ENCODE peak calls at places on chromosome 12, in ten cellular contexts. U, M, Q, V, T, E, D, C, O and F are unnamed samples.
A peak's percentile ranks its signal among the peaks of the same experiment; 100 is the strongest.

GRCh38 chr12:108833355-108833733 is 24.0 kb downstream of the SSH1 start:
- DNase-seq in U (no peak), M (no peak), Q (no peak), V (peak; percentile 90), T (no peak), E (no peak), D (peak; percentile 93), C (no peak), O (peak; percentile 35), F (no peak)

GRCh38 chr12:59007620-59008019 is 87.3 kb upstream of the LRIG3 start:
- DNase-seq in U (no peak), M (no peak), Q (no peak), V (peak; percentile 48), T (no peak), E (no peak), D (no peak), C (no peak), O (no peak), F (no peak)

GRCh38 chr12:39441963-39442894 is 691 bp downstream of the KIF21A start:
- DNase-seq in U (peak; percentile 56), M (peak; percentile 62), Q (peak; percentile 37), V (no peak), T (peak; percentile 63), E (no peak), D (peak; percentile 72), C (peak; percentile 48), O (no peak), F (no peak)

GRCh38 chr12:132103542-132104308 is 40.4 kb downstream of the DDX51 start:
- DNase-seq in U (no peak), M (no peak), Q (no peak), V (no peak), T (peak; percentile 25), E (no peak), D (no peak), C (no peak), O (no peak), F (no peak)

GRCh38 chr12:107362960-107363359 is 269.6 kb upstream of the CRY1 start:
- DNase-seq in U (no peak), M (no peak), Q (no peak), V (no peak), T (peak; percentile 39), E (no peak), D (no peak), C (no peak), O (no peak), F (no peak)

GRCh38 chr12:112906712-112907414 is at the start of gene OAS1:
- DNase-seq in U (no peak), M (peak; percentile 78), Q (peak; percentile 19), V (peak; percentile 22), T (peak; percentile 7), E (no peak), D (no peak), C (peak; percentile 29), O (peak; percentile 24), F (no peak)

GRCh38 chr12:110726708-110727369 is 15.9 kb downstream of the PPP1CC start:
- DNase-seq in U (no peak), M (no peak), Q (no peak), V (no peak), T (no peak), E (no peak), D (no peak), C (no peak), O (no peak), F (no peak)

GRCh38 chr12:18443768-18444437 is 182.6 kb downstream of the PIK3C2G start:
- DNase-seq in U (no peak), M (no peak), Q (no peak), V (peak; percentile 26), T (no peak), E (no peak), D (no peak), C (no peak), O (peak; percentile 23), F (no peak)

GRCh38 chr12:3371018-3371417 is 120.0 kb upstream of the PRMT8 start:
- DNase-seq in U (no peak), M (no peak), Q (no peak), V (no peak), T (no peak), E (no peak), D (no peak), C (no peak), O (no peak), F (no peak)

GRCh38 chr12:110763578-110763977 is 20.9 kb upstream of the PPP1CC start:
- DNase-seq in U (no peak), M (no peak), Q (no peak), V (no peak), T (no peak), E (no peak), D (no peak), C (no peak), O (no peak), F (no peak)

DNA sequence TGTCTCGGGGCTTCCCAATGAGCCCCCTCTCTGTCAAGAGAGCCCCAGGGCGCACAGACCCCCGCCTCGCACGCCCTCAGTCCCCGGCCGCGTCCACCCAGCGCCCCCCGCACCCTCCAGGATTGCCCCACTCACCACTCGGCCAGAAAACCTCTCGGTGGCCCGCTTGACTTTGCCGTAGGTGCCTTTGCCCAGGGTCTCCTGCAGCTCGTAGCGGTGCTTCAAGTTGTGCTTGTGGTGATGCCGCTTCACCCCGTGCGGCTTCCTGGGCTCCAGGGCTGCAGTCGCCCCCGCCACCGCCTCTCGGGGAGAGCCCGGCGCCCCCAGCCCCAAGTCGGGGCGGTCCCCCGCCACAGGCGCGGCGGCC is 492 bp downstream of the NUAK1 start:
- DNase-seq in U (no peak), M (no peak), Q (peak; percentile 35), V (no peak), T (no peak), E (no peak), D (no peak), C (peak; percentile 23), O (peak; percentile 29), F (no peak)
- H3K4me1 ChIP-seq in U (peaks cover 15% of the 10 kb centered on the region), M (peaks cover 36% of the 10 kb centered on the region), Q (no peaks in the 10 kb centered on the region), V (peaks cover 17% of the 10 kb centered on the region), T (peaks cover 46% of the 10 kb centered on the region), E (peaks cover 61% of the 10 kb centered on the region), D (peaks cover 5% of the 10 kb centered on the region), C (peaks cover 27% of the 10 kb centered on the region), O (peaks cover 36% of the 10 kb centered on the region), F (peaks cover 28% of the 10 kb centered on the region)

DNA sequence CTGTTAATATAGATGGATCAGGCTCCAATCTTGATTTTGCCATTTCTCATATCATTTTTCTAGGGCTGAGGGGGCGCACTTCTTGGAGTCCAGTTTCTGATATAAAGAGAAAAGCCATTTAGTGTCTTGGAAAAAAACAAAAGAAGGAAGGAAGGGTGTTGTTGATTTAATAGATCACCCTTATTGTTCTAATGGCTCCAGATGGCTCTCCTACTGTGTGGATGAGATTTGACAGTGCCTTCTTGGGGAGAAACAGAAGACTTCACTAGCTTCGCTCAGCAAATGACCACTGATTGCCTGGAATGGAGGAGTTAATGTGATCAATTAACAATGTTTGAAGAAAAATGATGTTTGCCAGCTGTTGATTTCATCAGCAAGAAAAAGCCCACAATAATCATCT is 216.1 kb downstream of the APAF1 start:
- DNase-seq in U (no peak), M (no peak), Q (no peak), V (no peak), T (no peak), E (no peak), D (no peak), C (no peak), O (no peak), F (no peak)
- TF ChIP-seq CTCF in U (no peak), M (no peak), Q (no peak), V (no peak), T (no peak), E (no peak), D (no peak), C (no peak), O (no peak), F (no peak)

GRCh38 chr12:27593266-27593665 is 69.3 kb downstream of the PPFIBP1 start:
- DNase-seq in U (no peak), M (no peak), Q (no peak), V (no peak), T (no peak), E (no peak), D (no peak), C (no peak), O (no peak), F (no peak)

GRCh38 chr12:27592548-27592947 is 68.5 kb downstream of the PPFIBP1 start:
- DNase-seq in U (no peak), M (no peak), Q (peak; percentile 66), V (peak; percentile 76), T (no peak), E (no peak), D (peak; percentile 86), C (no peak), O (peak; percentile 22), F (peak; percentile 64)

GRCh38 chr12:27589419-27589818 is 65.4 kb downstream of the PPFIBP1 start:
- DNase-seq in U (no peak), M (no peak), Q (no peak), V (no peak), T (no peak), E (no peak), D (no peak), C (no peak), O (no peak), F (no peak)

GRCh38 chr12:27585739-27586265 is 61.8 kb downstream of the PPFIBP1 start:
- DNase-seq in U (no peak), M (no peak), Q (no peak), V (no peak), T (no peak), E (no peak), D (no peak), C (no peak), O (no peak), F (no peak)

DNA sequence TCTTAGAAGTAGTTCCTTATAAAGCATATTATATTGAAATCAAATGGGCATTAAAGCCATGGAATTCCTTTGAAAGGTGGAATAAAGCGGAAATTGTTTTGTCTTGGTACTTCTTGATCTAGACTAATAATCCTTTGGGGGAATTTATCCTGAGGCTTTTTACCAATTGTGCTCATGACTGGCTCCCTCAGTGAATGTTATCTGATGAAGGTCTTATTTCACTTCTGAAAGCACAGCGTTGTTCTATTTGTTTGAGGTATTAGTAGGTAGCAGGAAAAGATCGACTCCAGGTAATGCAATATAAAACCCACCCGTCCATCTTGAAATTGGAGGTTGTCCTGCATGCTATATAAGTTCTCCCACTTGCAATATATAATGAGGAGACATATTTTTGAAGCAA is 64.8 kb downstream of the PPFIBP1 start:
- DNase-seq in U (no peak), M (no peak), Q (no peak), V (no peak), T (no peak), E (no peak), D (no peak), C (no peak), O (no peak), F (no peak)
- H3K4me3 ChIP-seq in U (no peak overlapping the region), M (no peak overlapping the region), Q (no peak overlapping the region), V (no peak overlapping the region), T (no peak overlapping the region), E (no peak overlapping the region), D (no peak overlapping the region), C (no peak overlapping the region), O (no peak overlapping the region), F (no peak overlapping the region)

DNA sequence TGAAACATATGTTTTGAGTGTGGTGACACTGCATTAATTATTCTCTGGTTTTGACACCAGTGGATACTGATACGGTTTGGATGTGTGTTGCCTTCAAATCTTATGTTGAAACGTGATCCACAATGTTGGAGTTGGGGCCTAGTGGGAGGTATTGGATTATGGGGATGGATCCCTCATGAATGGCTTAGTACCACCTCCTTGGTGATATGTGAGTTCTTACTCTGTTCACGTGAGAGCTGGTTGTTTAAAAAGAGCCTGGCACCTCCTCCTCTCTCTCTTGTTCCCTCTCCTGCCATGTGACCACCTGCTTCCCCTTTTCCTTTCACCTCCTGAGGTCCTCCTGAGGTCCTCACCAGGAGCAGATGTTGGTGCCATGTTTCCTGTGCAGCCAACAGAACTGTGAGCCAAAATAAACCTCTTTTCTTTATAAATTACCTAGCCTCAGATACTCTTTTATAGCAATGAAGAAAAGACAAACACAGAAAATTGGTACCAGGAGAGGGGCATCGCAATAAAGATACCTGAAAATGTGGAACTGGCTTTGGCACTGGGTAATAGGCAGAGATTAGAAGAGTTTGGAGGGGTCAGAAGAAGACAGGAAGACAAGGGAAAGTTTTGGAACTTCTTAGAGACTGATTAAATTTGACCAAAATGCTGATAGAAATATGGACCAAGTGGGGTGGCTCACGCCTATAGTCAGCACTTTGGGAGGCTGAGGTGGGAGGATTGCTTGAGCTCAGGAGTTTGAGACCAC is 23.1 kb downstream of the RASSF3 start:
- DNase-seq in U (no peak), M (no peak), Q (no peak), V (no peak), T (no peak), E (no peak), D (no peak), C (no peak), O (no peak), F (no peak)
- H3K4me1 ChIP-seq in U (no peaks in the 10 kb centered on the region), M (no peaks in the 10 kb centered on the region), Q (peaks cover 4% of the 10 kb centered on the region), V (peaks cover 14% of the 10 kb centered on the region), T (no peaks in the 10 kb centered on the region), E (peaks cover 41% of the 10 kb centered on the region), D (peaks cover 13% of the 10 kb centered on the region), C (no peaks in the 10 kb centered on the region), O (peaks cover 42% of the 10 kb centered on the region), F (peaks cover 51% of the 10 kb centered on the region)